ENCODE peak calls at places on chromosomes 3 and 15, in eight cellular contexts. N is astrocyte, T is endothelial cell, R is coronary artery, U is fibroblast of villous mesenchyme, L is heart right ventricle, A is ovary, P is stomach. K is an unnamed sample.

GRCh38 chr3:40695848-40696247 is 171.1 kb downstream of the ZNF621 start:
- DNase-seq in N (no peak), T (no peak), R (no peak), U (no peak), L (no peak), A (no peak), P (no peak), K (no peak)

GRCh38 chr3:127741690-127742089 is 68.9 kb downstream of the ABTB1 start:
- DNase-seq in N (no peak), T (no peak), R (no peak), U (no peak), L (no peak), A (no peak), P (no peak), K (no peak)

GRCh38 chr3:148238421-148238821 is 459.3 kb upstream of the AGTR1 start:
- DNase-seq in N (peak), T (no peak), R (no peak), U (no peak), L (no peak), A (no peak), P (no peak), K (no peak)

GRCh38 chr15:28164876-28165275 is 65.8 kb upstream of the OCA2 start:
- DNase-seq in N (no peak), T (no peak), R (no peak), U (no peak), L (no peak), A (no peak), P (no peak), K (no peak)

GRCh38 chr15:53307952-53308624 is 451.4 kb downstream of the WDR72 start:
- DNase-seq in N (no peak), T (no peak), R (no peak), U (no peak), L (no peak), A (no peak), P (no peak), K (no peak)

GRCh38 chr3:42887084-42887483 is 11.4 kb upstream of the CYP8B1 start:
- DNase-seq in N (no peak), T (no peak), R (no peak), U (no peak), L (no peak), A (no peak), P (no peak), K (no peak)

GRCh38 chr3:171347017-171347979 is 112.9 kb downstream of the TNIK start:
- DNase-seq in N (peak), T (no peak), R (no peak), U (peak), L (no peak), A (no peak), P (no peak), K (no peak)

GRCh38 chr3:134030382-134030753 is 643 bp upstream of the SLCO2A1 start:
- DNase-seq in N (no peak), T (no peak), R (no peak), U (no peak), L (no peak), A (no peak), P (no peak), K (no peak)

GRCh38 chr3:39127907-39128303 is 20.4 kb downstream of the TTC21A start:
- DNase-seq in N (no peak), T (no peak), R (no peak), U (no peak), L (no peak), A (no peak), P (no peak), K (no peak)

GRCh38 chr3:73815966-73816365 is 191.2 kb upstream of the PDZRN3 start:
- DNase-seq in N (no peak), T (no peak), R (no peak), U (no peak), L (no peak), A (no peak), P (no peak), K (no peak)

GRCh38 chr15:99651023-99651807 is 82.0 kb downstream of the LYSMD4 start:
- DNase-seq in N (peak), T (no peak), R (no peak), U (peak), L (no peak), A (no peak), P (no peak), K (no peak)

GRCh38 chr3:179671709-179672337 is 19.0 kb downstream of the USP13 start:
- DNase-seq in N (peak), T (no peak), R (no peak), U (peak), L (peak), A (no peak), P (no peak), K (no peak)

GRCh38 chr3:59783468-59783988 is 733.7 kb upstream of the CFAP20DC start:
- DNase-seq in N (no peak), T (no peak), R (no peak), U (no peak), L (no peak), A (no peak), P (no peak), K (no peak)

GRCh38 chr3:178206554-178206953 is 329.7 kb upstream of the KCNMB2 start:
- DNase-seq in N (no peak), T (no peak), R (no peak), U (no peak), L (no peak), A (no peak), P (no peak), K (no peak)

GRCh38 chr3:151491525-151491924 is 30.7 kb upstream of the IGSF10 start:
- DNase-seq in N (peak), T (no peak), R (no peak), U (peak), L (no peak), A (no peak), P (no peak), K (no peak)

GRCh38 chr15:75456710-75457109 is 5.2 kb upstream of the SIN3A start:
- DNase-seq in N (no peak), T (no peak), R (no peak), U (peak), L (no peak), A (no peak), P (no peak), K (no peak)

GRCh38 chr3:33001889-33002288 is 50.4 kb downstream of the CCR4 start:
- DNase-seq in N (no peak), T (no peak), R (no peak), U (peak), L (no peak), A (no peak), P (no peak), K (no peak)

GRCh38 chr3:352599-352998 is 156.0 kb downstream of the CHL1 start:
- DNase-seq in N (no peak), T (no peak), R (no peak), U (no peak), L (no peak), A (no peak), P (no peak), K (no peak)

GRCh38 chr15:83443076-83443847 is 3.9 kb upstream of the SH3GL3 start:
- DNase-seq in N (no peak), T (no peak), R (no peak), U (no peak), L (no peak), A (no peak), P (no peak), K (no peak)

GRCh38 chr3:167304077-167304476 is 76.0 kb downstream of the ZBBX start:
- DNase-seq in N (no peak), T (no peak), R (no peak), U (no peak), L (peak), A (no peak), P (no peak), K (no peak)

GRCh38 chr15:31461911-31462480 is 135.4 kb downstream of the KLF13 start:
- DNase-seq in N (no peak), T (no peak), R (peak), U (no peak), L (no peak), A (no peak), P (peak), K (no peak)

GRCh38 chr3:32249184-32249782 is 10.8 kb downstream of the CMTM8 start:
- DNase-seq in N (peak), T (no peak), R (no peak), U (peak), L (no peak), A (no peak), P (no peak), K (no peak)

GRCh38 chr3:107429330-107430181 is 52.3 kb downstream of the CCDC54 start:
- DNase-seq in N (peak), T (peak), R (peak), U (peak), L (peak), A (peak), P (peak), K (peak)

GRCh38 chr3:10867384-10867783 is 51.4 kb downstream of the SLC6A11 start:
- DNase-seq in N (peak), T (peak), R (no peak), U (peak), L (no peak), A (no peak), P (no peak), K (no peak)

GRCh38 chr15:50224606-50225005 is 40.9 kb downstream of the HDC start:
- DNase-seq in N (peak), T (no peak), R (no peak), U (peak), L (no peak), A (no peak), P (no peak), K (no peak)

GRCh38 chr15:42576776-42577175 is 1.4 kb downstream of the STARD9 start:
- DNase-seq in N (no peak), T (no peak), R (no peak), U (no peak), L (no peak), A (no peak), P (no peak), K (no peak)

GRCh38 chr3:109985942-109986555 is 648.7 kb upstream of the DPPA4 start:
- DNase-seq in N (no peak), T (no peak), R (no peak), U (no peak), L (no peak), A (no peak), P (no peak), K (no peak)

GRCh38 chr3:13051581-13051980 is 21.6 kb downstream of the IQSEC1 start:
- DNase-seq in N (no peak), T (no peak), R (no peak), U (no peak), L (no peak), A (no peak), P (no peak), K (no peak)

GRCh38 chr3:18127181-18127863 is 297.8 kb downstream of the SATB1 start:
- DNase-seq in N (no peak), T (no peak), R (no peak), U (no peak), L (no peak), A (no peak), P (no peak), K (no peak)

GRCh38 chr3:24401090-24401810 is 93.4 kb downstream of the THRB start:
- DNase-seq in N (no peak), T (no peak), R (no peak), U (peak), L (no peak), A (no peak), P (no peak), K (no peak)

GRCh38 chr3:196314597-196314996 is 3.4 kb downstream of the DYNLT2B start:
- DNase-seq in N (no peak), T (no peak), R (no peak), U (no peak), L (no peak), A (no peak), P (no peak), K (no peak)

GRCh38 chr3:196321162-196321561 is 3.1 kb upstream of the DYNLT2B start:
- DNase-seq in N (no peak), T (no peak), R (no peak), U (no peak), L (no peak), A (no peak), P (no peak), K (no peak)

GRCh38 chr3:196315821-196316220 is 2.2 kb downstream of the DYNLT2B start:
- DNase-seq in N (no peak), T (no peak), R (no peak), U (no peak), L (no peak), A (no peak), P (no peak), K (no peak)

GRCh38 chr3:196320110-196320509 is 2.1 kb upstream of the DYNLT2B start:
- DNase-seq in N (no peak), T (no peak), R (no peak), U (no peak), L (no peak), A (no peak), P (no peak), K (no peak)

DNA sequence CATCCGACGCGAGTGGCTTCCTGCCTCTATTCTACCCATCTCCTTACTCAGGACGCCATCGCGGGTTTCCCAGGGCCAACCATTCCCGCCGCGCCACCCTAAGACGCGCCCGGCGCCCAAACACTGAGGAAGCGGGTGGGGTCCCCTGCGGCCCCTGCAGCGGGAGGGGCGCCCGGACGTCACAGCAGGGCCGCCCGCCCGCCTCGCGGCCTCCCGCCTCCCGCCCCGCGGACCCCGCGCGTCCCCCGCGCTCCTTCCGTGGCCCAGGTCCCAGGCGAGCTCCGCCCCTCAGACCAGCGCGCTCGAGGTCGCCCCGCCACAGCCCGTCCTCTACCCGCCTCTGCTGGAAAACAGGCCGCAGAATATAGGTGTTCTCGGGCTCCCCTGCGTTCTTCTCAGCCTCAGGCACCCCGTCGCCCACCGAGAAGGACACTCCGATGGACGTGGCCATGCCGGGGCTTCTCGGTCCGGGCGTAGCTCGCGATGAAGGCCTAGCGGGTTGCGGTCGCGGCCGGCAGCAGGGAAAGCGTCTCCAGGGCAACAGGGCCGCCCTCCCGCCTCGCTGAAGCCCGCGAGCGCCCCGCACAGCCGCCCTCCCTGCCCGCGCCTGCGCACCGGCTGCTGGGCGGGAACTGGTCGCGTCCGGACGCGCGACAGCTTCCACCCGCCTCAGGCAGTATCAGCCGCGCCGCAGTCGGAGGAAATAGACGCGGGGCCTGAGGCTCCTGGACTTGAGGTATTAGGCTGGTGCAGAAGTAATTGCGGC is at the start of gene DYNLT2B:
- DNase-seq in N (peak), T (peak), R (peak), U (peak), L (peak), A (peak), P (peak), K (peak)
- TF ChIP-seq CTCF in N (no peak), T (no peak), R (no peak), U (no peak), L (peak), A (peak), P (no peak), K (no peak)

GRCh38 chr3:49654955-49655556 is 19.1 kb upstream of the APEH start:
- DNase-seq in N (no peak), T (no peak), R (no peak), U (no peak), L (no peak), A (no peak), P (peak), K (no peak)

GRCh38 chr3:49654176-49654825 is 19.9 kb upstream of the APEH start:
- DNase-seq in N (no peak), T (no peak), R (no peak), U (no peak), L (no peak), A (no peak), P (no peak), K (no peak)

GRCh38 chr3:49655731-49656285 is 18.3 kb upstream of the APEH start:
- DNase-seq in N (no peak), T (no peak), R (no peak), U (no peak), L (no peak), A (no peak), P (no peak), K (no peak)

GRCh38 chr3:49657208-49657915 is 16.8 kb upstream of the APEH start:
- DNase-seq in N (no peak), T (no peak), R (no peak), U (no peak), L (no peak), A (no peak), P (no peak), K (no peak)

GRCh38 chr3:49656541-49657112 is 17.5 kb upstream of the APEH start:
- DNase-seq in N (no peak), T (no peak), R (no peak), U (no peak), L (no peak), A (no peak), P (no peak), K (no peak)
- TF ChIP-seq CTCF in N (no peak), T (no peak), R (no peak), U (no peak), L (no peak), A (no peak), P (no peak), K (no peak)

GRCh38 chr3:67534594-67534993 is 119.8 kb downstream of the SUCLG2 start:
- DNase-seq in N (no peak), T (no peak), R (no peak), U (no peak), L (no peak), A (no peak), P (no peak), K (no peak)

GRCh38 chr3:67531149-67532101 is 123.0 kb downstream of the SUCLG2 start:
- DNase-seq in N (peak), T (no peak), R (no peak), U (no peak), L (no peak), A (no peak), P (no peak), K (no peak)

GRCh38 chr3:67529915-67530314 is 124.5 kb downstream of the SUCLG2 start:
- DNase-seq in N (peak), T (no peak), R (no peak), U (no peak), L (no peak), A (no peak), P (no peak), K (no peak)

GRCh38 chr3:67526246-67526645 is 128.2 kb downstream of the SUCLG2 start:
- DNase-seq in N (peak), T (no peak), R (no peak), U (peak), L (no peak), A (no peak), P (no peak), K (no peak)

DNA sequence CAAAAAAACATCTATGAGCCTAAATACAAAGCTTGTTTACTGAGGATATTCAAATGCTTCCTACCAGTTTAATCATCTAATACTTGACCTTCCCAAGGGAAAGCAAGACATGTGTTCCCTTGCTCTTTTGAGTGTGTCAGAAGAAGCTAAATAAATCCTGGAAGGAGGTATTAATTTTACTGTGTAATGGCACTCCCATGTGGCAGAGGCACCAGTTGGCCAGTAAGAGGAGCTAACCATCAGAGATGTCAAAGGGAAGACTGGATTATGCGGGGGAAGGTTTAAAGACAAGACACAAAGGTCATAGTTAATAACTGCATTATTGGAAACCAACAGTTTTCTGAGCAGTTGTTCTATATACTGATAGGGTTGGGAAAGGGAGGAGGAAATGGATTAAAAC is 125.1 kb downstream of the SUCLG2 start:
- DNase-seq in N (no peak), T (no peak), R (no peak), U (no peak), L (no peak), A (no peak), P (no peak), K (no peak)
- TF ChIP-seq CTCF in N (no peak), T (no peak), R (no peak), U (no peak), L (peak), A (no peak), P (no peak), K (peak)

DNA sequence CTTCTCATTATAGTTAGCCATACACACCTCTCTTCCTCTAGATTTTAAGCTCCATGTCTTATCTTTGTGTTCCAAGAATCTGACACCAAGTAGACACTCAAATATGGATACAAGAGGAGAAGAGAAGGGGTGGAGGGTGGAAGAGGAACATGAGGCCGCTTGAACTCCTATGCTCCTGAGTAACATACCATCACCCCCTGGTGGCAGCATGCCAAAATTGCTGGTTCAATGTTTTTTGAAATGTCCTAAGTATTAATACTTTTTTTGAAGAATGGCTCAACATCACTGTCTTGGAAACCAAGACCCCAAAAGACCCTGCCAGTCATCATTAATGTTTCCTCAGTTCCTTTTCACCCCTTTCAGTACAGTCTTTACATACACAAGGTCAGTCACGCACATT is 71.8 kb upstream of the HACD2 start:
- DNase-seq in N (no peak), T (no peak), R (no peak), U (no peak), L (no peak), A (no peak), P (no peak), K (no peak)
- TF ChIP-seq CTCF in N (peak), T (peak), R (no peak), U (peak), L (no peak), A (no peak), P (no peak), K (peak)